ENCODE peak calls at places on chromosomes 12 and 14, in seven cellular contexts. C is transverse colon, X is esophagus muscularis mucosa, G is sigmoid colon, J is stomach, O is HL-60, H is breast epithelium. Y is an unnamed sample.

GRCh38 chr14:70391493-70392391 is 25.1 kb downstream of the SYNJ2BP start:
- DNase-seq in H (no peak), J (no peak), O (no peak), X (no peak), G (no peak), C (no peak), Y (no peak)

GRCh38 chr12:121968880-121969279 is 50.5 kb downstream of the CFAP251 start:
- DNase-seq in H (no peak), J (no peak), O (peak; percentile 41), G (no peak), X (no peak), C (peak; percentile 24), Y (no peak)

GRCh38 chr12:7092229-7092985 is at the start of gene C1R:
- DNase-seq in J (peak; percentile 77), X (peak; percentile 96), H (peak; percentile 72), G (peak; percentile 95), C (peak; percentile 79), O (no peak), Y (peak; percentile 58)

GRCh38 chr12:92289611-92290010 is 144.0 kb upstream of the BTG1 start:
- DNase-seq in G (no peak), H (no peak), J (no peak), C (no peak), O (no peak), X (no peak), Y (no peak)

GRCh38 chr12:113127791-113128199 is 7.8 kb downstream of the RASAL1 start:
- DNase-seq in X (no peak), J (no peak), G (no peak), H (no peak), O (no peak), C (no peak), Y (no peak)

GRCh38 chr12:112422531-112422930 is 3.8 kb downstream of the PTPN11 start:
- DNase-seq in C (no peak), G (no peak), X (no peak), J (no peak), H (no peak), O (no peak), Y (no peak)

GRCh38 chr12:48968004-48968403 is 3.5 kb downstream of the WNT10B start:
- DNase-seq in H (no peak), G (no peak), J (no peak), X (no peak), C (no peak), O (no peak), Y (no peak)

GRCh38 chr12:55830601-55831406 is 1.4 kb upstream of the DNAJC14 start:
- DNase-seq in G (peak; percentile 92), X (peak; percentile 96), J (peak; percentile 67), C (peak; percentile 84), H (no peak), O (peak; percentile 36), Y (peak; percentile 32)

GRCh38 chr12:96397756-96398421 is 2.4 kb downstream of the CDK17 start:
- DNase-seq in J (no peak), G (no peak), H (no peak), X (no peak), O (no peak), C (no peak), Y (no peak)

GRCh38 chr14:76376001-76376404 is at the start of gene ESRRB:
- DNase-seq in G (no peak), J (no peak), C (no peak), O (no peak), X (no peak), H (no peak), Y (peak; percentile 58)

GRCh38 chr12:4178424-4179184 is 95.0 kb upstream of the CCND2 start:
- DNase-seq in H (no peak), G (no peak), C (no peak), J (no peak), X (no peak), O (no peak), Y (no peak)

GRCh38 chr14:68084256-68084655 is 264.7 kb downstream of the RAD51B start:
- DNase-seq in H (no peak), G (no peak), C (no peak), O (no peak), X (no peak), J (no peak), Y (no peak)

GRCh38 chr14:92258934-92259333 is 64.0 kb upstream of the SLC24A4 start:
- DNase-seq in C (no peak), J (no peak), O (no peak), G (no peak), H (no peak), X (no peak), Y (no peak)

GRCh38 chr14:68884031-68885030 is 91.5 kb upstream of the ZFP36L1 start:
- DNase-seq in H (no peak), C (peak; percentile 30), O (no peak), J (no peak), G (peak; percentile 93), X (no peak), Y (no peak)

GRCh38 chr12:103495158-103495782 is 498 bp downstream of the C12orf42 start:
- DNase-seq in G (no peak), H (no peak), O (no peak), C (peak; percentile 42), J (peak; percentile 31), X (no peak), Y (no peak)

GRCh38 chr12:87529386-87529785 is 499.8 kb downstream of the C12orf50 start:
- DNase-seq in H (no peak), J (no peak), X (no peak), G (no peak), C (no peak), O (no peak), Y (no peak)

GRCh38 chr12:20367731-20368652 is at the start of gene PDE3A:
- DNase-seq in J (no peak), C (peak; percentile 76), H (no peak), O (peak; percentile 11), G (peak; percentile 90), X (no peak), Y (no peak)

GRCh38 chr14:78997811-78998210 is 827.6 kb downstream of the NRXN3 start:
- DNase-seq in O (no peak), G (peak; percentile 81), H (no peak), J (no peak), C (peak; percentile 17), X (no peak), Y (no peak)

GRCh38 chr14:68938515-68939423 is 40.3 kb downstream of the ACTN1 start:
- DNase-seq in H (no peak), X (no peak), G (peak; percentile 77), O (no peak), J (peak; percentile 67), C (peak; percentile 72), Y (no peak)

GRCh38 chr12:122423258-122424165 is 1.0 kb upstream of the CLIP1 start:
- DNase-seq in X (peak; percentile 92), O (no peak), H (no peak), J (no peak), G (peak; percentile 69), C (peak; percentile 31), Y (no peak)

GRCh38 chr12:102326987-102327386 is 129.4 kb upstream of the PMCH start:
- DNase-seq in H (no peak), X (no peak), C (no peak), J (no peak), G (no peak), O (no peak), Y (no peak)

GRCh38 chr14:103115845-103116572 is 7.3 kb upstream of the TNFAIP2 start:
- DNase-seq in H (no peak), O (no peak), C (no peak), X (no peak), J (no peak), G (no peak), Y (no peak)

GRCh38 chr14:68775614-68776126 is 17.2 kb downstream of the ZFP36L1 start:
- DNase-seq in H (no peak), X (no peak), O (no peak), C (no peak), G (peak; percentile 51), J (peak; percentile 17), Y (no peak)

GRCh38 chr14:89625208-89625987 is 208.4 kb upstream of the FOXN3 start:
- DNase-seq in J (no peak), H (no peak), X (no peak), C (no peak), O (no peak), G (peak; percentile 74), Y (no peak)

GRCh38 chr14:35051796-35052195 is 5.7 kb downstream of the FAM177A1 start:
- DNase-seq in H (no peak), J (no peak), G (no peak), C (no peak), O (no peak), X (no peak), Y (no peak)

GRCh38 chr12:117188961-117189724 is 1.1 kb downstream of the FBXO21 start:
- DNase-seq in J (no peak), G (no peak), C (no peak), H (no peak), X (no peak), O (no peak), Y (no peak)

GRCh38 chr14:69720912-69721311 is 46.0 kb upstream of the SRSF5 start:
- DNase-seq in G (no peak), J (no peak), O (no peak), X (no peak), C (no peak), H (no peak), Y (no peak)

GRCh38 chr12:85630851-85631250 is 205.4 kb downstream of the RASSF9 start:
- DNase-seq in G (no peak), X (no peak), J (no peak), O (no peak), H (no peak), C (no peak), Y (no peak)
- TF ChIP-seq POLR2AphosphoS5 in G (no peak), X (no peak), J (no peak), O (no peak), H (no peak), C (no peak), Y (no peak)

GRCh38 chr12:19130224-19131019 is 889 bp downstream of the PLEKHA5 start:
- DNase-seq in X (no peak), C (peak; percentile 37), O (peak; percentile 8), J (peak; percentile 34), H (peak; percentile 54), G (peak; percentile 70), Y (no peak)
- H3K27ac ChIP-seq in X (peak overlapping the region; percentile 94), C (peak overlapping the region; percentile 90), O (no peak overlapping the region), J (peak overlapping the region; percentile 96), H (peak overlapping the region; percentile 92), G (peak overlapping the region; percentile 90), Y (no peak overlapping the region)

DNA sequence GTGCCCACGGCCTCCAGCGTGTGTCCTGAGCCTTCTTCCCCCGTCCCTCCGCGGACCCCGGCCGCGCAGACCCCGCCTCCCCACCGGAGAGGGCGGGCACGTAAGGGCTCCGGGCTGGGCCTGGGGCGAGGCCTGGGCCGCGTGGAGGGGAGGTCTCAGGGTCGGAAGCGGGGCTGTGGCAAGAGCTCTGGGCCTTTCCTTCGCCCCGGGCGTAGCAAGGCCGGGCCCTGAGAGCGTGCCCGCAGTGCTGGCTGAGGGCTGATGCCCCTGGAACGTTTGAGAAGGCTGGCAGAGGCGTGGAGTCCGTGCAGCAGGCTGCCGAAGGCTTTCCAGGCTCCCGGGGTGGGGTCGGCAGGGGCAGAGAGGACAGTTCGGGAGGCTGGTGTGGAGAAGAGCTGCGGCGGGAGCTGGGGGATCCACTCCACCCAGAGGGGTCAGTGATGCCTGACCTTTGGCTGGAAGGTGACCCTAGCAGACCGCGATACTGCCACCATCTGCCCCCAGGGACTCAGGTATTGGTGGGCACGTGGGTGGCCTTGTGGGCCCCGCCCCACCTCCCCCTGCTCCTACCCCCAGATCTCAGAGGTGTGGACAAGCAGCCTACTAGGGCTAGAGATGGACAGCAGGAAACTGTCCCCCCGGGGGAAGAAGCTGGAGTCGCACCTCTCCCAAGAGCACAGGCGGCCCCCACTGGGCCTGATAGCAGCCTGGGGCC is 545 bp downstream of the TEX22 start:
- DNase-seq in J (no peak), X (no peak), H (no peak), G (no peak), C (no peak), O (peak; percentile 68), Y (no peak)
- TF ChIP-seq POLR2AphosphoS5 in J (no peak), X (no peak), H (no peak), G (no peak), C (no peak), O (peak; percentile 3), Y (peak; percentile 43)

GRCh38 chr12:57476162-57476992 is 3.3 kb downstream of the ARHGAP9 start:
- DNase-seq in O (peak; percentile 57), C (peak; percentile 50), J (peak; percentile 41), H (no peak), X (no peak), G (no peak), Y (no peak)
- H3K27ac ChIP-seq in O (peak overlapping the region; percentile 90), C (peak overlapping the region; percentile 76), J (peak overlapping the region; percentile 79), H (peak overlapping the region; percentile 38), X (peak overlapping the region; percentile 28), G (no peak overlapping the region), Y (no peak overlapping the region)